ENCODE peak calls at places on chromosomes 16 and 17, in five cellular contexts. P is heart right ventricle; K is endothelial cell; B is GM13976; W is activated naive CD4-positive, alpha-beta T cell treated with Interleukin-2 at 50 U/mL for 16 hours. V is an unnamed sample.

GRCh38 chr17:17502741-17503565 is 6.8 kb upstream of the RASD1 start:
- DNase-seq in W (no peak), B (no peak), K (no peak), P (no peak), V (no peak)

GRCh38 chr17:34313164-34313563 is 6.1 kb upstream of the CCL8 start:
- DNase-seq in K (no peak), W (no peak), P (no peak), B (no peak), V (no peak)

GRCh38 chr16:73418746-73419145 is 370.8 kb upstream of the ZFHX3 start:
- DNase-seq in W (no peak), K (no peak), P (no peak), B (no peak), V (no peak)

GRCh38 chr16:6297666-6298435 is 1034.8 kb upstream of the RBFOX1 start:
- DNase-seq in B (no peak), K (no peak), P (no peak), W (no peak), V (no peak)

GRCh38 chr17:48540213-48540612 is 4.7 kb downstream of the HOXB2 start:
- DNase-seq in P (no peak), K (no peak), W (no peak), B (no peak), V (no peak)

GRCh38 chr17:17545031-17545820 is 46.3 kb downstream of the PEMT start:
- DNase-seq in P (peak), W (no peak), B (no peak), K (no peak), V (no peak)

GRCh38 chr17:72523491-72523890 is 402.7 kb downstream of the SOX9 start:
- DNase-seq in B (no peak), W (no peak), K (no peak), P (no peak), V (no peak)

GRCh38 chr17:17191346-17191792 is 14.8 kb downstream of the PLD6 start:
- DNase-seq in W (no peak), P (peak), B (no peak), K (no peak), V (no peak)

GRCh38 chr16:55323637-55324490 is at the start of gene IRX6:
- DNase-seq in K (peak), P (peak), B (peak), W (no peak), V (no peak)

V was measured in GM06990.